ENCODE peak calls at places on chromosomes 3 and 15, in ten cellular contexts. One of them, this sample, is unnamed.

GRCh38 chr15:93882779-93883178 is 348.6 kb upstream of the MCTP2 start:
- DNase-seq in stomach: no peak
- DNase-seq in tibial nerve: no peak
- DNase-seq in A549: no peak
- DNase-seq in GM12878: no peak
- DNase-seq in sigmoid colon: no peak
- DNase-seq in body of pancreas: no peak
- DNase-seq in ovary: no peak
- DNase-seq in breast epithelium: no peak
- DNase-seq in prostate gland: no peak
- DNase-seq in this sample: no peak

GRCh38 chr15:66115568-66116206 is 137.9 kb downstream of the MEGF11 start:
- DNase-seq in stomach: no peak
- DNase-seq in tibial nerve: no peak
- DNase-seq in A549: no peak
- DNase-seq in GM12878: no peak
- DNase-seq in sigmoid colon: no peak
- DNase-seq in body of pancreas: no peak
- DNase-seq in ovary: no peak
- DNase-seq in breast epithelium: no peak
- DNase-seq in prostate gland: no peak
- DNase-seq in this sample: no peak

GRCh38 chr3:195570344-195570743 is 13.4 kb downstream of the APOD start:
- DNase-seq in stomach: no peak
- DNase-seq in tibial nerve: no peak
- DNase-seq in A549: no peak
- DNase-seq in GM12878: no peak
- DNase-seq in sigmoid colon: no peak
- DNase-seq in body of pancreas: no peak
- DNase-seq in ovary: no peak
- DNase-seq in breast epithelium: no peak
- DNase-seq in prostate gland: no peak
- DNase-seq in this sample: no peak

GRCh38 chr3:188507244-188507720 is 353.3 kb downstream of the LPP start:
- DNase-seq in stomach: no peak
- DNase-seq in tibial nerve: no peak
- DNase-seq in A549: no peak
- DNase-seq in GM12878: no peak
- DNase-seq in sigmoid colon: no peak
- DNase-seq in body of pancreas: no peak
- DNase-seq in ovary: no peak
- DNase-seq in breast epithelium: no peak
- DNase-seq in prostate gland: no peak
- DNase-seq in this sample: no peak

GRCh38 chr15:63877713-63878271 is 44.0 kb upstream of the HERC1 start:
- DNase-seq in stomach: no peak
- DNase-seq in tibial nerve: no peak
- DNase-seq in A549: no peak
- DNase-seq in GM12878: no peak
- DNase-seq in sigmoid colon: no peak
- DNase-seq in body of pancreas: no peak
- DNase-seq in ovary: no peak
- DNase-seq in breast epithelium: no peak
- DNase-seq in prostate gland: no peak
- DNase-seq in this sample: no peak

GRCh38 chr3:12706504-12707253 is 42.8 kb upstream of the RAF1 start:
- DNase-seq in stomach: peak
- DNase-seq in tibial nerve: peak
- DNase-seq in A549: peak
- DNase-seq in GM12878: peak
- DNase-seq in sigmoid colon: no peak
- DNase-seq in body of pancreas: peak
- DNase-seq in ovary: no peak
- DNase-seq in breast epithelium: no peak
- DNase-seq in prostate gland: peak
- DNase-seq in this sample: peak

GRCh38 chr3:106711650-106712049 is 665.6 kb upstream of the CCDC54 start:
- DNase-seq in stomach: no peak
- DNase-seq in tibial nerve: no peak
- DNase-seq in A549: no peak
- DNase-seq in GM12878: no peak
- DNase-seq in sigmoid colon: no peak
- DNase-seq in body of pancreas: no peak
- DNase-seq in ovary: no peak
- DNase-seq in breast epithelium: no peak
- DNase-seq in prostate gland: no peak
- DNase-seq in this sample: no peak

GRCh38 chr3:107676469-107677309 is 153.9 kb downstream of the BBX start:
- DNase-seq in stomach: no peak
- DNase-seq in tibial nerve: no peak
- DNase-seq in A549: peak
- DNase-seq in GM12878: no peak
- DNase-seq in sigmoid colon: no peak
- DNase-seq in body of pancreas: no peak
- DNase-seq in ovary: no peak
- DNase-seq in breast epithelium: no peak
- DNase-seq in prostate gland: no peak
- DNase-seq in this sample: no peak

GRCh38 chr3:127484601-127485388 is 105.7 kb downstream of the TPRA1 start:
- DNase-seq in stomach: peak
- DNase-seq in tibial nerve: no peak
- DNase-seq in A549: no peak
- DNase-seq in GM12878: no peak
- DNase-seq in sigmoid colon: peak
- DNase-seq in body of pancreas: no peak
- DNase-seq in ovary: peak
- DNase-seq in breast epithelium: no peak
- DNase-seq in prostate gland: no peak
- DNase-seq in this sample: no peak

GRCh38 chr3:149003653-149004305 is 12.4 kb downstream of the GYG1 start:
- DNase-seq in stomach: no peak
- DNase-seq in tibial nerve: no peak
- DNase-seq in A549: no peak
- DNase-seq in GM12878: no peak
- DNase-seq in sigmoid colon: no peak
- DNase-seq in body of pancreas: no peak
- DNase-seq in ovary: no peak
- DNase-seq in breast epithelium: no peak
- DNase-seq in prostate gland: no peak
- DNase-seq in this sample: no peak

GRCh38 chr3:132038198-132038825 is 3.5 kb upstream of the CPNE4 start:
- DNase-seq in stomach: no peak
- DNase-seq in tibial nerve: no peak
- DNase-seq in A549: peak
- DNase-seq in GM12878: no peak
- DNase-seq in sigmoid colon: no peak
- DNase-seq in body of pancreas: no peak
- DNase-seq in ovary: no peak
- DNase-seq in breast epithelium: no peak
- DNase-seq in prostate gland: no peak
- DNase-seq in this sample: no peak

GRCh38 chr3:31600435-31600834 is 67.7 kb downstream of the STT3B start:
- DNase-seq in stomach: no peak
- DNase-seq in tibial nerve: no peak
- DNase-seq in A549: no peak
- DNase-seq in GM12878: no peak
- DNase-seq in sigmoid colon: no peak
- DNase-seq in body of pancreas: no peak
- DNase-seq in ovary: no peak
- DNase-seq in breast epithelium: no peak
- DNase-seq in prostate gland: no peak
- DNase-seq in this sample: no peak

GRCh38 chr3:67561995-67562394 is 92.4 kb downstream of the SUCLG2 start:
- DNase-seq in stomach: no peak
- DNase-seq in tibial nerve: no peak
- DNase-seq in A549: peak
- DNase-seq in GM12878: no peak
- DNase-seq in sigmoid colon: no peak
- DNase-seq in body of pancreas: no peak
- DNase-seq in ovary: no peak
- DNase-seq in breast epithelium: no peak
- DNase-seq in prostate gland: no peak
- DNase-seq in this sample: no peak

GRCh38 chr15:82317091-82317489 is 32.2 kb downstream of the GOLGA6L10 start:
- DNase-seq in stomach: no peak
- DNase-seq in tibial nerve: no peak
- DNase-seq in A549: no peak
- DNase-seq in GM12878: no peak
- DNase-seq in sigmoid colon: peak
- DNase-seq in body of pancreas: no peak
- DNase-seq in ovary: no peak
- DNase-seq in breast epithelium: no peak
- DNase-seq in prostate gland: no peak
- DNase-seq in this sample: no peak

GRCh38 chr3:189123595-189124387 is 48.0 kb upstream of the TPRG1 start:
- DNase-seq in stomach: no peak
- DNase-seq in tibial nerve: no peak
- DNase-seq in A549: no peak
- DNase-seq in GM12878: no peak
- DNase-seq in sigmoid colon: peak
- DNase-seq in body of pancreas: no peak
- DNase-seq in ovary: peak
- DNase-seq in breast epithelium: no peak
- DNase-seq in prostate gland: peak
- DNase-seq in this sample: peak

GRCh38 chr3:184039414-184039813 is 7.9 kb downstream of the HTR3D start:
- DNase-seq in stomach: no peak
- DNase-seq in tibial nerve: no peak
- DNase-seq in A549: no peak
- DNase-seq in GM12878: no peak
- DNase-seq in sigmoid colon: no peak
- DNase-seq in body of pancreas: no peak
- DNase-seq in ovary: no peak
- DNase-seq in breast epithelium: no peak
- DNase-seq in prostate gland: no peak
- DNase-seq in this sample: no peak

DNA sequence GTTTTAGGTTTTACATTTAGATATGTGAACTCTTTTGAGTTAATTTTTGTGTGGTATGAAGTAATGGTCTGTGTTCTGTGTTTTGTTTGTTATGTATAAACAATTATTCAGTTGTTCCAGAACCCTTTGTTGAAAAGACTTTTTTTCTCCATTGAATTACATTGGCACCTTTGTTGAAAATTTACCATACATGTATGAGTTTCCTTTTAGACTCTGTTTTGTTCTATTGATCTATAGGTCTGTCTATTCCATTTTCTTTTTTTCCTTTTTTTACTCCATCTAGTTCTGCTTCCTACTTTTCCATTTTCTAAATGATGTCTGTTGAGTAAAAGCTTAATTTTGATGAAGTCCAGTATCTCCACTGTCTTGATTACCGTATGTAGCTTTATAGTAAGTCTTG is 31.4 kb downstream of the ARIH2 start:
- DNase-seq in stomach: no peak
- DNase-seq in tibial nerve: no peak
- DNase-seq in A549: no peak
- DNase-seq in GM12878: no peak
- DNase-seq in sigmoid colon: no peak
- DNase-seq in body of pancreas: no peak
- DNase-seq in ovary: no peak
- DNase-seq in breast epithelium: no peak
- DNase-seq in prostate gland: no peak
- DNase-seq in this sample: no peak
- H3K27ac ChIP-seq in stomach: no peak
- H3K27ac ChIP-seq in tibial nerve: no peak
- H3K27ac ChIP-seq in A549: no peak
- H3K27ac ChIP-seq in GM12878: no peak
- H3K27ac ChIP-seq in sigmoid colon: no peak
- H3K27ac ChIP-seq in body of pancreas: no peak
- H3K27ac ChIP-seq in ovary: no peak
- H3K27ac ChIP-seq in breast epithelium: no peak
- H3K27ac ChIP-seq in prostate gland: no peak
- H3K27ac ChIP-seq in this sample: peak

GRCh38 chr3:128760027-128760426 is 34.0 kb downstream of the RAB7A start:
- DNase-seq in stomach: no peak
- DNase-seq in tibial nerve: no peak
- DNase-seq in A549: no peak
- DNase-seq in GM12878: no peak
- DNase-seq in sigmoid colon: no peak
- DNase-seq in body of pancreas: no peak
- DNase-seq in ovary: no peak
- DNase-seq in breast epithelium: no peak
- DNase-seq in prostate gland: no peak
- DNase-seq in this sample: no peak
- TF ChIP-seq POLR2A in stomach: no peak
- TF ChIP-seq POLR2A in tibial nerve: no peak
- TF ChIP-seq POLR2A in A549: no peak
- TF ChIP-seq POLR2A in GM12878: no peak
- TF ChIP-seq POLR2A in sigmoid colon: no peak
- TF ChIP-seq POLR2A in body of pancreas: no peak
- TF ChIP-seq POLR2A in ovary: no peak
- TF ChIP-seq POLR2A in breast epithelium: no peak
- TF ChIP-seq POLR2A in prostate gland: no peak
- TF ChIP-seq POLR2A in this sample: no peak

DNA sequence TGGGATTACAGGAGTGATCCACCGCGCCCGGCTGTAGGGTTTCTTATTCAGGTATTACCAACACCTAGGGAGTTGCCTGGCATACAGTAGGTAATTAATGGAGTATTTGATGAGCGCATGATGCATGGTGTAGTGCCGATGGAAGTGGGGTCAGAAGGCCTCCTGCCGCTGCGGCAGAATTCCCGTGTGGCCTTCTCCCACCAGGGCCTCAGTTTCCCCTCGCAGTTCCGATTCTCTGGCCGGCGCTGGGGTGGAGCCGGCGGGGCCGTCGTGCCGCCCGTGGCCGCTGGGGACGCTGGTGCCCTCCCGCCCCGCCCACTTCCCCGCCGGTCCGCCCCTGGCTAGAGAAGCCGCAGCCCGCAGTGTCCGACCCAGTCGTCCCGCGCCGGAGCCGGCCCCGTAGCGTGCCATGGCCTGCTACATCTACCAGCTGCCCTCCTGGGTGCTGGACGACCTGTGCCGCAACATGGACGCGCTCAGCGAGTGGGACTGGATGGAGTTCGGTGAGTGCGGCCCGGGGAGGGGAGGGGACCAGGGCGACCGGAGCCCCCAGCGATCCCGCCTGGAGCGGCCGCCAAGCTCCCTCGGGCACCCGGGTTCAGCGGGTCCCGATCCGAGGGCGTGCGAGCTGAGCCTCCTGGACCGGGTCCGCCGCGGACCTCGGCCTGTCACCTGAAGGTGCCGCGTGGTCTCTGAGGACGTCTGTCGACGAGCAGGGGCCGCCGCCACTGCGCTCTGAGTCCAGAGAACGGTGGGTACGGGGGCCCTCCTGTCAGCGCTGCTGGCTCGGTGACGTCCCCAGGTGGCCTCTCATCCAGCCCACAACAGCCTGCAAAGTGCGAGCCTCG is at the start of gene IRAK2:
- DNase-seq in stomach: peak
- DNase-seq in tibial nerve: peak
- DNase-seq in A549: peak
- DNase-seq in GM12878: no peak
- DNase-seq in sigmoid colon: peak
- DNase-seq in body of pancreas: peak
- DNase-seq in ovary: peak
- DNase-seq in breast epithelium: peak
- DNase-seq in prostate gland: peak
- DNase-seq in this sample: peak
- H3K27ac ChIP-seq in stomach: peak
- H3K27ac ChIP-seq in tibial nerve: no peak
- H3K27ac ChIP-seq in A549: peak
- H3K27ac ChIP-seq in GM12878: no peak
- H3K27ac ChIP-seq in sigmoid colon: peak
- H3K27ac ChIP-seq in body of pancreas: no peak
- H3K27ac ChIP-seq in ovary: peak
- H3K27ac ChIP-seq in breast epithelium: peak
- H3K27ac ChIP-seq in prostate gland: peak
- H3K27ac ChIP-seq in this sample: peak

GRCh38 chr3:53160660-53161344 is at the start of gene PRKCD:
- DNase-seq in stomach: peak
- DNase-seq in tibial nerve: peak
- DNase-seq in A549: peak
- DNase-seq in GM12878: no peak
- DNase-seq in sigmoid colon: peak
- DNase-seq in body of pancreas: peak
- DNase-seq in ovary: peak
- DNase-seq in breast epithelium: peak
- DNase-seq in prostate gland: peak
- DNase-seq in this sample: peak
- TF ChIP-seq POLR2A in stomach: no peak
- TF ChIP-seq POLR2A in tibial nerve: no peak
- TF ChIP-seq POLR2A in A549: peak
- TF ChIP-seq POLR2A in GM12878: peak
- TF ChIP-seq POLR2A in sigmoid colon: no peak
- TF ChIP-seq POLR2A in body of pancreas: peak
- TF ChIP-seq POLR2A in ovary: peak
- TF ChIP-seq POLR2A in breast epithelium: peak
- TF ChIP-seq POLR2A in prostate gland: peak
- TF ChIP-seq POLR2A in this sample: peak

This sample was measured in thyroid gland.